ENCODE peak calls at places on chromosomes 6 and 20, in eight cellular contexts. S is breast epithelium, B is tibial artery, L is lower lobe of right lung, G is BJ, C is fibroblast of lung, W is HFF-Myc, H is GM13976. D is an unnamed sample.

GRCh38 chr20:37881601-37882343 is 21.2 kb upstream of the VSTM2L start:
- DNase-seq in S (no peak), B (no peak), L (no peak), G (no peak), C (no peak), W (no peak), H (no peak), D (no peak)

GRCh38 chr6:80527552-80528052 is 421.1 kb downstream of the BCKDHB start:
- DNase-seq in S (no peak), B (no peak), L (no peak), G (no peak), C (no peak), W (no peak), H (no peak), D (no peak)

GRCh38 chr6:109800771-109801170 is 109.7 kb downstream of the FIG4 start:
- DNase-seq in S (no peak), B (no peak), L (no peak), G (no peak), C (no peak), W (no peak), H (no peak), D (no peak)

GRCh38 chr6:119078449-119079287 is at the start of gene FAM184A:
- DNase-seq in S (peak), B (peak), L (peak), G (no peak), C (peak), W (no peak), H (peak), D (peak)

GRCh38 chr6:169654590-169655391 is 47.0 kb downstream of the WDR27 start:
- DNase-seq in S (peak), B (peak), L (peak), G (peak), C (peak), W (no peak), H (peak), D (no peak)

GRCh38 chr6:139243531-139243930 is 48.3 kb downstream of the TXLNB start:
- DNase-seq in S (no peak), B (no peak), L (no peak), G (no peak), C (peak), W (no peak), H (no peak), D (no peak)

GRCh38 chr6:43095939-43096338 is 19.8 kb downstream of the PTK7 start:
- DNase-seq in S (no peak), B (no peak), L (no peak), G (no peak), C (no peak), W (no peak), H (peak), D (no peak)

GRCh38 chr6:24997186-24997585 is 61.4 kb upstream of the RIPOR2 start:
- DNase-seq in S (no peak), B (no peak), L (no peak), G (no peak), C (no peak), W (no peak), H (no peak), D (no peak)

GRCh38 chr6:75882734-75883133 is 133.7 kb downstream of the MYO6 start:
- DNase-seq in S (no peak), B (no peak), L (no peak), G (peak), C (peak), W (peak), H (no peak), D (no peak)

GRCh38 chr20:4009305-4009704 is 6.1 kb downstream of the RNF24 start:
- DNase-seq in S (no peak), B (no peak), L (no peak), G (no peak), C (no peak), W (no peak), H (no peak), D (no peak)

GRCh38 chr20:49392745-49393144 is 89.7 kb downstream of the KCNB1 start:
- DNase-seq in S (no peak), B (no peak), L (no peak), G (no peak), C (no peak), W (no peak), H (no peak), D (no peak)

GRCh38 chr20:50344232-50345071 is 153.8 kb downstream of the CEBPB start:
- DNase-seq in S (no peak), B (no peak), L (no peak), G (no peak), C (no peak), W (no peak), H (no peak), D (no peak)

GRCh38 chr6:38708483-38708882 is 5.5 kb upstream of the GLO1 start:
- DNase-seq in S (no peak), B (no peak), L (no peak), G (no peak), C (no peak), W (no peak), H (no peak), D (no peak)
- TF ChIP-seq CTCF in S (no peak), B (no peak), L (no peak), G (no peak), C (no peak), W (no peak), H (no peak), D (no peak)

GRCh38 chr6:3162067-3162497 is 4.7 kb upstream of the TUBB2A start:
- DNase-seq in S (no peak), B (no peak), L (no peak), G (no peak), C (peak), W (no peak), H (no peak), D (no peak)

GRCh38 chr6:3163248-3163594 is 5.9 kb upstream of the TUBB2A start:
- DNase-seq in S (no peak), B (no peak), L (peak), G (no peak), C (no peak), W (no peak), H (no peak), D (no peak)

GRCh38 chr6:3159805-3160781 is 2.7 kb upstream of the TUBB2A start:
- DNase-seq in S (peak), B (no peak), L (peak), G (no peak), C (peak), W (no peak), H (no peak), D (no peak)

GRCh38 chr6:3164388-3164787 is 7.0 kb upstream of the TUBB2A start:
- DNase-seq in S (no peak), B (no peak), L (no peak), G (no peak), C (no peak), W (no peak), H (no peak), D (no peak)

DNA sequence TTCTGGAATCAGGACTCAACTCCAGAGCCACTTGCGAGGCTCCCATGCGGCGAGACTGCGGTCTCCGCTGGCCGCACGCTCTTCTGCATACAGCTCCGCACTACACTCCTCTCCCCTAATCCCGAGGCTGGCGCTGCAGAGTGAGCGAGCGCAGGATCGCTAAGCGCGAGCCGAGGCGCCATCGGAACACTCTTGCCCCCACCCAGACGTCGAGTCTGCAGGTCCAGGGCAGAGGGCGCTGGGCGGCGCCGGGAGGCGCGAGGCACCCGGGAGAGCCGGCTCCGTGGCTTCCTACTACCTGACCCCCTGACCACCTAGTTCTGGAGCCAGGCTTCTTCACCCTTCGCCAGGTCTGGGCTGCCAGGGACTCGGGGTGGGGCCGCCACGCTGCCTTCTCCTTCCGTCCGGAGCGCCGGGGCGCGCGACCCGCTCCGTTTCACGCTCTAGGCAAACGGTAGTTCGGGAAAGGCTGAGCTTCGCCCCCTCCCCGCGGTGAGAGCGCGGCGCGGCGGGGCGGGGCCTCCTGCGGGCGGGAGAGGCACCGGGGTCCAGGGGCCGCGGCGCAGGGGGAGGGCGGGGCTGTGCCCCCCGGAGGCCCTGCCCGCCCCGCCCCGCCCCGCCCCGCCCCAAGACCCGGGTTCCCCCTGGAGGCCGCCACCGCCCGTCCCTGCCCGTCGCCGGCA is 5.4 kb upstream of the TUBB2A start:
- DNase-seq in S (peak), B (peak), L (peak), G (no peak), C (peak), W (no peak), H (peak), D (peak)
- TF ChIP-seq CTCF in S (peak), B (peak), L (no peak), G (peak), C (peak), W (no peak), H (no peak), D (no peak)

GRCh38 chr6:8588176-8588575 is 152.8 kb upstream of the SLC35B3 start:
- DNase-seq in S (no peak), B (no peak), L (no peak), G (no peak), C (no peak), W (no peak), H (no peak), D (no peak)

GRCh38 chr6:8589941-8590676 is 154.8 kb upstream of the SLC35B3 start:
- DNase-seq in S (no peak), B (no peak), L (no peak), G (no peak), C (no peak), W (no peak), H (no peak), D (no peak)
- TF ChIP-seq CTCF in S (no peak), B (no peak), L (no peak), G (no peak), C (no peak), W (no peak), H (no peak), D (no peak)

GRCh38 chr20:36182604-36183154 is 28.1 kb downstream of the EPB41L1 start:
- DNase-seq in S (no peak), B (no peak), L (no peak), G (no peak), C (no peak), W (no peak), H (no peak), D (no peak)

GRCh38 chr20:36183155-36183944 is 28.8 kb downstream of the EPB41L1 start:
- DNase-seq in S (no peak), B (no peak), L (no peak), G (no peak), C (no peak), W (no peak), H (no peak), D (no peak)

GRCh38 chr20:36180323-36180722 is 25.8 kb downstream of the EPB41L1 start:
- DNase-seq in S (no peak), B (no peak), L (no peak), G (no peak), C (no peak), W (no peak), H (no peak), D (no peak)

GRCh38 chr20:36179170-36179945 is 24.8 kb downstream of the EPB41L1 start:
- DNase-seq in S (no peak), B (no peak), L (no peak), G (no peak), C (no peak), W (no peak), H (no peak), D (no peak)

DNA sequence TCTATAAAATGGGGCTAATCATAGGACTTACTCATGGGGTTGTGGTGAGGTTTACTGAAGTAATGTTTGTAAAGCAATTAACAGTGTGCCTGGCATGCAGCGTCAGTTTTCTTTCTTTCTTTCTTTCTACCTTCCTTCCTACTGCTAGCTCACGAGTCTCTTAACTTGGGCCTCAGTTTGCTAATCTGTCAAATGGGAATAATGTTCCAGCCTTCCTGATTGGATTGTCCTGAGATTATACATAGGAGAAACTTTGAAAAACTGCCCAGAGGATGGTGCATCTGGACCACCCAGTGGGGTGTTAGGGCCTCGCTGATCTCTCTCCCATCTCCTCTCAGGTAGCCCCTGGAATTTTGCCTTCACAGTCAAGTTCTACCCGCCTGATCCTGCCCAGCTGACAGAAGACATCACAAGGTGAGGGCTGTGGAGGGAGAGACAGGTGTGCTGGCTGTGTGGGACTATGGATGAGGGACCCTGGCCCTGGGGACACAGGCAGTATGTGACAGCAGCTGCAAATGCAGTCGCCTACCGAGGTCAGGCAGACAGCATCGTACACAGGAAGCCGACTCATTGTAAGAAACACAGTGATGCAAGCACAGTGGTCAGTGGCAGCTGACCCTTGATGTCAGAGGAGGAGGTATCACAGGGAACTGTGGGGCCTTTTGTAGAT is 27.5 kb downstream of the EPB41L1 start:
- DNase-seq in S (no peak), B (no peak), L (no peak), G (no peak), C (peak), W (no peak), H (no peak), D (no peak)
- TF ChIP-seq CTCF in S (no peak), B (no peak), L (no peak), G (no peak), C (no peak), W (no peak), H (no peak), D (no peak)

GRCh38 chr20:10558635-10559187 is 115.1 kb downstream of the JAG1 start:
- DNase-seq in S (no peak), B (no peak), L (no peak), G (peak), C (peak), W (peak), H (peak), D (no peak)
- TF ChIP-seq CTCF in S (no peak), B (no peak), L (no peak), G (peak), C (peak), W (no peak), H (no peak), D (no peak)

GRCh38 chr20:57662028-57662312 is 41.7 kb upstream of the ZBP1 start:
- DNase-seq in S (no peak), B (no peak), L (peak), G (no peak), C (no peak), W (no peak), H (peak), D (no peak)

GRCh38 chr20:57661201-57662027 is 41.2 kb upstream of the ZBP1 start:
- DNase-seq in S (peak), B (peak), L (peak), G (no peak), C (no peak), W (no peak), H (peak), D (peak)

GRCh38 chr20:57659789-57660509 is 39.7 kb upstream of the ZBP1 start:
- DNase-seq in S (peak), B (peak), L (peak), G (no peak), C (no peak), W (no peak), H (peak), D (peak)

GRCh38 chr20:57659131-57659788 is 39.0 kb upstream of the ZBP1 start:
- DNase-seq in S (peak), B (peak), L (peak), G (no peak), C (no peak), W (no peak), H (peak), D (no peak)

GRCh38 chr20:57660510-57661199 is 40.4 kb upstream of the ZBP1 start:
- DNase-seq in S (peak), B (peak), L (peak), G (no peak), C (no peak), W (no peak), H (peak), D (no peak)
- TF ChIP-seq CTCF in S (no peak), B (no peak), L (no peak), G (no peak), C (no peak), W (no peak), H (no peak), D (no peak)

GRCh38 chr6:45423111-45423900 is 45.6 kb upstream of the SUPT3H start:
- DNase-seq in S (no peak), B (peak), L (peak), G (no peak), C (peak), W (no peak), H (peak), D (peak)

GRCh38 chr6:45421700-45422540 is 44.2 kb upstream of the SUPT3H start:
- DNase-seq in S (no peak), B (peak), L (peak), G (no peak), C (peak), W (no peak), H (peak), D (peak)

GRCh38 chr6:45423901-45424627 is 46.3 kb upstream of the SUPT3H start:
- DNase-seq in S (no peak), B (peak), L (peak), G (no peak), C (peak), W (no peak), H (no peak), D (peak)

GRCh38 chr6:45420909-45421699 is 43.4 kb upstream of the SUPT3H start:
- DNase-seq in S (no peak), B (no peak), L (no peak), G (no peak), C (peak), W (no peak), H (no peak), D (no peak)

DNA sequence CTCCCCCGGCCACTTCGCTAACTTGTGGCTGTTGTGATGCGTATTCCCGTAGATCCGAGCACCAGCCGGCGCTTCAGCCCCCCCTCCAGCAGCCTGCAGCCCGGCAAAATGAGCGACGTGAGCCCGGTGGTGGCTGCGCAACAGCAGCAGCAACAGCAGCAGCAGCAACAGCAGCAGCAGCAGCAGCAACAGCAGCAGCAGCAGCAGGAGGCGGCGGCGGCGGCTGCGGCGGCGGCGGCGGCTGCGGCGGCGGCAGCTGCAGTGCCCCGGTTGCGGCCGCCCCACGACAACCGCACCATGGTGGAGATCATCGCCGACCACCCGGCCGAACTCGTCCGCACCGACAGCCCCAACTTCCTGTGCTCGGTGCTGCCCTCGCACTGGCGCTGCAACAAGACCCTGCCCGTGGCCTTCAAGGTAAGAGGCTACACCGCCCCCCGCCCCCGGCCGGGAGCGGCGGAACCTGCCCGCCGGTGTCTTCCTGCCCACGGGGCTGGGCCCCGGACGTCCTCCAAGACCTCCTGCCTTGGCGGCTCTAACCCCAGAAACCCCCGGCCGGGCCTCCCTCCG is 44.9 kb upstream of the SUPT3H start:
- DNase-seq in S (no peak), B (peak), L (peak), G (no peak), C (peak), W (no peak), H (peak), D (peak)
- TF ChIP-seq CTCF in S (no peak), B (no peak), L (no peak), G (no peak), C (no peak), W (no peak), H (no peak), D (no peak)